ENCODE peak calls at places on chromosomes 3 and 15, in five cellular contexts. One of them, this sample, is unnamed.

GRCh38 chr3:43733459-43734384 is 43.0 kb downstream of the ABHD5 start:
- DNase-seq in suprapubic skin: no peak
- DNase-seq in AG10803: peak
- DNase-seq in osteoblast: no peak
- DNase-seq in CD4-positive, alpha-beta T cell: no peak
- DNase-seq in this sample: no peak

GRCh38 chr3:10419637-10420232 is 85.7 kb downstream of the ATP2B2 start:
- DNase-seq in suprapubic skin: no peak
- DNase-seq in AG10803: no peak
- DNase-seq in osteoblast: no peak
- DNase-seq in CD4-positive, alpha-beta T cell: peak
- DNase-seq in this sample: no peak

GRCh38 chr15:101067660-101068522 is 148.7 kb downstream of the LRRK1 start:
- DNase-seq in suprapubic skin: no peak
- DNase-seq in AG10803: no peak
- DNase-seq in osteoblast: peak
- DNase-seq in CD4-positive, alpha-beta T cell: no peak
- DNase-seq in this sample: no peak

GRCh38 chr3:142445816-142446254 is 2.0 kb downstream of the XRN1 start:
- DNase-seq in suprapubic skin: no peak
- DNase-seq in AG10803: peak
- DNase-seq in osteoblast: peak
- DNase-seq in CD4-positive, alpha-beta T cell: no peak
- DNase-seq in this sample: no peak

GRCh38 chr3:137692803-137693431 is 71.2 kb upstream of the SOX14 start:
- DNase-seq in suprapubic skin: no peak
- DNase-seq in AG10803: no peak
- DNase-seq in osteoblast: no peak
- DNase-seq in CD4-positive, alpha-beta T cell: no peak
- DNase-seq in this sample: peak

GRCh38 chr15:98720036-98720435 is 71.7 kb downstream of the IGF1R start:
- DNase-seq in suprapubic skin: no peak
- DNase-seq in AG10803: no peak
- DNase-seq in osteoblast: no peak
- DNase-seq in CD4-positive, alpha-beta T cell: no peak
- DNase-seq in this sample: no peak

GRCh38 chr3:185403002-185403401 is 40.1 kb downstream of the MAP3K13 start:
- DNase-seq in suprapubic skin: no peak
- DNase-seq in AG10803: no peak
- DNase-seq in osteoblast: no peak
- DNase-seq in CD4-positive, alpha-beta T cell: no peak
- DNase-seq in this sample: no peak

GRCh38 chr3:23665741-23666140 is 140.0 kb upstream of the UBE2E1 start:
- DNase-seq in suprapubic skin: no peak
- DNase-seq in AG10803: no peak
- DNase-seq in osteoblast: no peak
- DNase-seq in CD4-positive, alpha-beta T cell: no peak
- DNase-seq in this sample: no peak

GRCh38 chr3:155232605-155233004 is 60.9 kb downstream of the STRIT1 start:
- DNase-seq in suprapubic skin: peak
- DNase-seq in AG10803: peak
- DNase-seq in osteoblast: no peak
- DNase-seq in CD4-positive, alpha-beta T cell: no peak
- DNase-seq in this sample: no peak

GRCh38 chr15:89329329-89330084 is 5.1 kb downstream of the POLG start:
- DNase-seq in suprapubic skin: no peak
- DNase-seq in AG10803: peak
- DNase-seq in osteoblast: peak
- DNase-seq in CD4-positive, alpha-beta T cell: peak
- DNase-seq in this sample: no peak

GRCh38 chr15:68310811-68311463 is 33.4 kb downstream of the FEM1B start:
- DNase-seq in suprapubic skin: no peak
- DNase-seq in AG10803: no peak
- DNase-seq in osteoblast: no peak
- DNase-seq in CD4-positive, alpha-beta T cell: no peak
- DNase-seq in this sample: no peak

GRCh38 chr3:123068227-123069020 is 1.6 kb downstream of the PDIA5 start:
- DNase-seq in suprapubic skin: no peak
- DNase-seq in AG10803: no peak
- DNase-seq in osteoblast: peak
- DNase-seq in CD4-positive, alpha-beta T cell: no peak
- DNase-seq in this sample: peak

GRCh38 chr3:61345020-61345419 is 93.8 kb upstream of the FHIT start:
- DNase-seq in suprapubic skin: no peak
- DNase-seq in AG10803: no peak
- DNase-seq in osteoblast: no peak
- DNase-seq in CD4-positive, alpha-beta T cell: no peak
- DNase-seq in this sample: no peak

GRCh38 chr15:39362832-39363561 is 217.9 kb upstream of the THBS1 start:
- DNase-seq in suprapubic skin: no peak
- DNase-seq in AG10803: peak
- DNase-seq in osteoblast: peak
- DNase-seq in CD4-positive, alpha-beta T cell: no peak
- DNase-seq in this sample: no peak

GRCh38 chr3:78919021-78919755 is 848.6 kb downstream of the ROBO1 start:
- DNase-seq in suprapubic skin: no peak
- DNase-seq in AG10803: peak
- DNase-seq in osteoblast: peak
- DNase-seq in CD4-positive, alpha-beta T cell: no peak
- DNase-seq in this sample: no peak

GRCh38 chr3:33201195-33201594 is 17.4 kb downstream of the SUSD5 start:
- DNase-seq in suprapubic skin: no peak
- DNase-seq in AG10803: no peak
- DNase-seq in osteoblast: no peak
- DNase-seq in CD4-positive, alpha-beta T cell: no peak
- DNase-seq in this sample: no peak

GRCh38 chr15:76169792-76170425 is 110.1 kb downstream of the TMEM266 start:
- DNase-seq in suprapubic skin: no peak
- DNase-seq in AG10803: peak
- DNase-seq in osteoblast: peak
- DNase-seq in CD4-positive, alpha-beta T cell: no peak
- DNase-seq in this sample: no peak

GRCh38 chr15:99021669-99022068 is 14.1 kb upstream of the PGPEP1L start:
- DNase-seq in suprapubic skin: no peak
- DNase-seq in AG10803: no peak
- DNase-seq in osteoblast: no peak
- DNase-seq in CD4-positive, alpha-beta T cell: no peak
- DNase-seq in this sample: no peak

DNA sequence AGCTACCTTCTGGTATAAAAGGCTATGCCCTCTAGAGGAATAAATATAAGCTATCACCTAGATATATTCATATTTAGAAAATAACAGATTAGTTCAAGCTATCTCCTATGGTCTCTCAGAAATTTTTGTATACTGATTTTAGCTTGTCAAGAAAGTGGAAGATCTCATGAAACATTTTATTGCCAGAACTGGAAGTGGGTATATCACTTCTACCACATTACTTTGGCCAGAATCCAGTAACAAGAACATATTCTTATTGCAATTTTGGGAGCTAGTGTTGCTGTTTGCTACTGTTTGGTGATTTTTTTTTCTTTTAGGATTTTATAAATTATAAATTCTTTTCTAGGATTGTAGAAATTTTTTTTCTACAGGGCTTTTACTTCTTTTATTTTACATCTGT is 14.2 kb upstream of the DIPK2A start:
- DNase-seq in suprapubic skin: no peak
- DNase-seq in AG10803: no peak
- DNase-seq in osteoblast: no peak
- DNase-seq in CD4-positive, alpha-beta T cell: no peak
- DNase-seq in this sample: no peak
- TF ChIP-seq CTCF in suprapubic skin: no peak
- TF ChIP-seq CTCF in AG10803: no peak
- TF ChIP-seq CTCF in osteoblast: no peak
- TF ChIP-seq CTCF in CD4-positive, alpha-beta T cell: no peak
- TF ChIP-seq CTCF in this sample: no peak

GRCh38 chr15:25789616-25790002 is 73.5 kb downstream of the ATP10A start:
- DNase-seq in suprapubic skin: no peak
- DNase-seq in AG10803: no peak
- DNase-seq in osteoblast: peak
- DNase-seq in CD4-positive, alpha-beta T cell: no peak
- DNase-seq in this sample: no peak
- TF ChIP-seq CTCF in suprapubic skin: no peak
- TF ChIP-seq CTCF in AG10803: no peak
- TF ChIP-seq CTCF in osteoblast: no peak
- TF ChIP-seq CTCF in CD4-positive, alpha-beta T cell: no peak
- TF ChIP-seq CTCF in this sample: no peak

GRCh38 chr3:24963762-24964625 is 464.1 kb upstream of the RARB start:
- DNase-seq in suprapubic skin: no peak
- DNase-seq in AG10803: peak
- DNase-seq in osteoblast: no peak
- DNase-seq in CD4-positive, alpha-beta T cell: no peak
- DNase-seq in this sample: no peak
- TF ChIP-seq CTCF in suprapubic skin: peak
- TF ChIP-seq CTCF in AG10803: peak
- TF ChIP-seq CTCF in osteoblast: peak
- TF ChIP-seq CTCF in CD4-positive, alpha-beta T cell: no peak
- TF ChIP-seq CTCF in this sample: peak

DNA sequence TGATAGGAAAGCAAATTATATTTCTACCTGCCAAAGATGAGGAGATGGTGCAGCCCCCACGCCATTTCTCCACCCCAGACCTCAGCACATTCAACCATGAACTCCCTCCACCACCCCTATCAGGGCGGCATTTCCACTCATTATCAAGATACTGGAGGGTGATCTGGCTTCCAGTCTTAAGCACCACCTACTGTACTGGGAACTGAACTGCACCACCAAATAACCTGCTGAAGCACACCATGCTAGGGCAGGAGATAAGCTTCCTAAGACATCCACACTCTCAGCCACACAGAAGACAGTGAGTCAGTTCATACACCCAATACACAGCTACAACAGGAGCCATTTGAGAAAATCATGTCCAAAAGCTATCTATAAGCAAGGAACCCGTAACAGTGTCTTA is 98.8 kb downstream of the FGF7 start:
- DNase-seq in suprapubic skin: no peak
- DNase-seq in AG10803: no peak
- DNase-seq in osteoblast: peak
- DNase-seq in CD4-positive, alpha-beta T cell: no peak
- DNase-seq in this sample: no peak
- TF ChIP-seq CTCF in suprapubic skin: no peak
- TF ChIP-seq CTCF in AG10803: peak
- TF ChIP-seq CTCF in osteoblast: peak
- TF ChIP-seq CTCF in CD4-positive, alpha-beta T cell: no peak
- TF ChIP-seq CTCF in this sample: no peak

GRCh38 chr15:41392659-41393058 is 9.6 kb downstream of the NDUFAF1 start:
- DNase-seq in suprapubic skin: no peak
- DNase-seq in AG10803: no peak
- DNase-seq in osteoblast: no peak
- DNase-seq in CD4-positive, alpha-beta T cell: no peak
- DNase-seq in this sample: no peak

GRCh38 chr15:41396111-41396510 is 6.2 kb downstream of the NDUFAF1 start:
- DNase-seq in suprapubic skin: no peak
- DNase-seq in AG10803: no peak
- DNase-seq in osteoblast: no peak
- DNase-seq in CD4-positive, alpha-beta T cell: no peak
- DNase-seq in this sample: no peak

GRCh38 chr15:41394924-41395323 is 7.4 kb downstream of the NDUFAF1 start:
- DNase-seq in suprapubic skin: no peak
- DNase-seq in AG10803: no peak
- DNase-seq in osteoblast: no peak
- DNase-seq in CD4-positive, alpha-beta T cell: no peak
- DNase-seq in this sample: no peak
- TF ChIP-seq CTCF in suprapubic skin: no peak
- TF ChIP-seq CTCF in AG10803: no peak
- TF ChIP-seq CTCF in osteoblast: no peak
- TF ChIP-seq CTCF in CD4-positive, alpha-beta T cell: no peak
- TF ChIP-seq CTCF in this sample: no peak

GRCh38 chr3:107241217-107241616 is 136.0 kb upstream of the CCDC54 start:
- DNase-seq in suprapubic skin: no peak
- DNase-seq in AG10803: peak
- DNase-seq in osteoblast: peak
- DNase-seq in CD4-positive, alpha-beta T cell: no peak
- DNase-seq in this sample: peak
- TF ChIP-seq CTCF in suprapubic skin: no peak
- TF ChIP-seq CTCF in AG10803: no peak
- TF ChIP-seq CTCF in osteoblast: no peak
- TF ChIP-seq CTCF in CD4-positive, alpha-beta T cell: no peak
- TF ChIP-seq CTCF in this sample: no peak

GRCh38 chr3:64166584-64167155 is 58.6 kb downstream of the PRICKLE2 start:
- DNase-seq in suprapubic skin: no peak
- DNase-seq in AG10803: peak
- DNase-seq in osteoblast: peak
- DNase-seq in CD4-positive, alpha-beta T cell: no peak
- DNase-seq in this sample: no peak
- TF ChIP-seq CTCF in suprapubic skin: no peak
- TF ChIP-seq CTCF in AG10803: peak
- TF ChIP-seq CTCF in osteoblast: peak
- TF ChIP-seq CTCF in CD4-positive, alpha-beta T cell: no peak
- TF ChIP-seq CTCF in this sample: peak